ENCODE peak calls at places on chromosome 3, in nine cellular contexts. B is effector CD4-positive, alpha-beta T cell; D is iris pigment epithelial cell; R is heart left ventricle; N is occipital lobe; K is cerebellar cortex; C is HS-5; F is GM12891; G is aorta. A is an unnamed sample.
A peak's percentile ranks its signal among the peaks of the same experiment; 100 is the strongest.

GRCh38 chr3:116112686-116113085 is 332.6 kb downstream of the LSAMP start:
- DNase-seq in N (no peak), F (no peak), R (no peak), K (no peak), D (peak; percentile 6), G (no peak), B (no peak), C (peak; percentile 16), A (no peak)

GRCh38 chr3:100269410-100270217 is 8.8 kb downstream of the TBC1D23 start:
- DNase-seq in F (no peak), C (peak; percentile 98), G (no peak), N (no peak), D (peak; percentile 95), K (no peak), R (no peak), B (no peak), A (peak; percentile 30)

GRCh38 chr3:17144665-17144993 is 259.9 kb downstream of the PLCL2 start:
- DNase-seq in R (no peak), N (no peak), D (no peak), G (no peak), K (no peak), F (no peak), C (no peak), B (no peak), A (peak; percentile 48)

GRCh38 chr3:47250309-47251060 is 32.1 kb downstream of the KIF9 start:
- DNase-seq in G (peak; percentile 58), C (peak; percentile 3), K (peak; percentile 48), B (no peak), R (peak; percentile 54), N (no peak), F (no peak), D (peak; percentile 9), A (no peak)

GRCh38 chr3:37114251-37115145 is 59.9 kb downstream of the LRRFIP2 start:
- DNase-seq in C (peak; percentile 84), N (no peak), K (no peak), B (no peak), R (no peak), G (no peak), F (no peak), D (peak; percentile 89), A (no peak)

GRCh38 chr3:50534721-50535330 is 31.4 kb upstream of the CACNA2D2 start:
- DNase-seq in F (no peak), D (peak; percentile 23), R (no peak), C (no peak), N (no peak), K (no peak), B (no peak), G (no peak), A (no peak)

GRCh38 chr3:60528651-60529050 is 722.6 kb downstream of the FHIT start:
- DNase-seq in G (no peak), R (no peak), F (no peak), D (no peak), C (no peak), B (no peak), K (no peak), N (no peak), A (no peak)

GRCh38 chr3:129040579-129041300 is 19.8 kb upstream of the GP9 start:
- DNase-seq in G (no peak), C (no peak), D (no peak), R (no peak), K (no peak), B (no peak), F (no peak), N (no peak), A (no peak)

GRCh38 chr3:124557433-124558232 is 172.6 kb upstream of the UMPS start:
- DNase-seq in D (peak; percentile 56), C (peak; percentile 33), R (no peak), B (no peak), F (no peak), G (no peak), K (peak; percentile 4), N (no peak), A (no peak)

A was measured in activated CD4-positive, alpha-beta memory T cell treated with anti-CD3 and anti-CD28 coated beads for 36 hours.